ENCODE peak calls at places on chromosomes 5 and 9, in eight cellular contexts. One of them, this sample, is unnamed.
A peak's percentile ranks its signal among the peaks of the same experiment; 100 is the strongest.

GRCh38 chr9:129761293-129761900 is 8.6 kb upstream of the PTGES start:
- DNase-seq in thyroid gland: no peak
- DNase-seq in K562: no peak
- DNase-seq in GM20000: no peak
- DNase-seq in AG10803: peak; percentile 94
- DNase-seq in CD8-positive, alpha-beta T cell: no peak
- DNase-seq in H1: no peak
- DNase-seq in pancreas: no peak
- DNase-seq in this sample: no peak

GRCh38 chr9:95058795-95059386 is 258.6 kb downstream of the FANCC start:
- DNase-seq in AG10803: no peak
- DNase-seq in K562: no peak
- DNase-seq in CD8-positive, alpha-beta T cell: no peak
- DNase-seq in GM20000: no peak
- DNase-seq in H1: no peak
- DNase-seq in pancreas: no peak
- DNase-seq in thyroid gland: no peak
- DNase-seq in this sample: no peak

GRCh38 chr5:159912033-159912800 is 4.1 kb upstream of the ADRA1B start:
- DNase-seq in thyroid gland: no peak
- DNase-seq in AG10803: peak; percentile 83
- DNase-seq in K562: no peak
- DNase-seq in GM20000: no peak
- DNase-seq in pancreas: no peak
- DNase-seq in H1: no peak
- DNase-seq in CD8-positive, alpha-beta T cell: no peak
- DNase-seq in this sample: peak; percentile 49

GRCh38 chr5:82365744-82366228 is 87.6 kb upstream of the RPS23 start:
- DNase-seq in H1: no peak
- DNase-seq in AG10803: peak; percentile 70
- DNase-seq in pancreas: no peak
- DNase-seq in CD8-positive, alpha-beta T cell: no peak
- DNase-seq in K562: no peak
- DNase-seq in thyroid gland: no peak
- DNase-seq in GM20000: no peak
- DNase-seq in this sample: peak; percentile 61

GRCh38 chr9:105119166-105119565 is 125.3 kb upstream of the SLC44A1 start:
- DNase-seq in K562: no peak
- DNase-seq in AG10803: no peak
- DNase-seq in pancreas: no peak
- DNase-seq in CD8-positive, alpha-beta T cell: no peak
- DNase-seq in H1: no peak
- DNase-seq in thyroid gland: no peak
- DNase-seq in GM20000: no peak
- DNase-seq in this sample: no peak

GRCh38 chr5:73895471-73895870 is 269.5 kb downstream of the ARHGEF28 start:
- DNase-seq in pancreas: no peak
- DNase-seq in GM20000: no peak
- DNase-seq in K562: no peak
- DNase-seq in AG10803: no peak
- DNase-seq in thyroid gland: no peak
- DNase-seq in H1: no peak
- DNase-seq in CD8-positive, alpha-beta T cell: no peak
- DNase-seq in this sample: no peak

GRCh38 chr9:19473605-19474004 is 64.8 kb downstream of the ACER2 start:
- DNase-seq in CD8-positive, alpha-beta T cell: no peak
- DNase-seq in H1: no peak
- DNase-seq in AG10803: no peak
- DNase-seq in K562: no peak
- DNase-seq in pancreas: no peak
- DNase-seq in thyroid gland: no peak
- DNase-seq in GM20000: no peak
- DNase-seq in this sample: no peak

GRCh38 chr5:6246820-6247437 is 131.4 kb downstream of the MED10 start:
- DNase-seq in K562: no peak
- DNase-seq in thyroid gland: no peak
- DNase-seq in CD8-positive, alpha-beta T cell: no peak
- DNase-seq in GM20000: no peak
- DNase-seq in pancreas: no peak
- DNase-seq in H1: no peak
- DNase-seq in AG10803: no peak
- DNase-seq in this sample: no peak

DNA sequence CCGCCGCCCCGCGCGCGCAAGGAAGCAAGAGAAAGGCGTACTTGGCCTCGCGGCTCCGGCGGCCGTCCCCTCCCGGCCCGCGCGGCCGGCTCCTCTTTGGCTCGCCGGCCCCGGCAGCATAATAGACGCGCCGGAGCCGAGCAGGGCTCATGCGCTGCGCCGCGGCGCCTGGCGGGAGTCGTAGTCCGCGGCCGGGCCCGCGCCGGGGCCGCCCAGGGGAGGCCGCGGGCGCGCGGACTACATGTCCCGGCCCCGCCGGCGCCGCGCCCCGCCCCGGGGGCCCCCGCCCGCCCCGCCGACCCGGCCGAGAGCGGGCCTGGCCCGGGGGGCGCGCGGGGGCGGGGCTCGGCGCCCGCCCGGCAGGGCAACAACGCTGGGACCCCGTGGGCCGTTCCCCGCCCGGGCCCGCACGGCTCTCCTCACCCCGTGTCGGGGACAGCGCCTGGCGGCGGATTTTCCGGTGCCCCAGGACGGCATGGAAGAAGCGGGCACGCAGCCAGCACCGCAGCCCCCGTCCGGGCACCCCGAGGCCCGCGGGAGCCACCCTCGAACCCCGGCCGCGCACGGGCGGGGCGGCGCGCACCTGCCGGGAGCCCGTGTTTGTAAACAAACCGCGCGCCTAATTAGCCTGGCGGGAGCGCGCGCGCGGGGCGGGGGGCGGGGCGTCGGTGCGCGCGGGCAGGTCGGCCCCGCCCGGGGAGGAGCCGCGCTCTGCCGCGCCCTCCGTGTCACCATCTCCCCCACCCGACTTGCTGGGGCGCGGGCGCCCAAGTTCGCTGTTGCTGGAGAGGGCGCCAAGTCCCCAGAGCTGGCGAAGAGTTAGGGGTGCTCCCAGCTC is at the start of gene BRD3:
- DNase-seq in K562: peak; percentile 92
- DNase-seq in CD8-positive, alpha-beta T cell: peak; percentile 73
- DNase-seq in pancreas: peak; percentile 89
- DNase-seq in AG10803: peak; percentile 84
- DNase-seq in GM20000: peak; percentile 98
- DNase-seq in H1: peak; percentile 87
- DNase-seq in thyroid gland: peak; percentile 89
- DNase-seq in this sample: peak; percentile 80
- TF ChIP-seq CTCF in K562: no peak
- TF ChIP-seq CTCF in CD8-positive, alpha-beta T cell: no peak
- TF ChIP-seq CTCF in pancreas: no peak
- TF ChIP-seq CTCF in AG10803: no peak
- TF ChIP-seq CTCF in GM20000: no peak
- TF ChIP-seq CTCF in H1: no peak
- TF ChIP-seq CTCF in thyroid gland: no peak
- TF ChIP-seq CTCF in this sample: no peak

GRCh38 chr9:123377211-123377971 is 21.4 kb downstream of the CRB2 start:
- DNase-seq in H1: no peak
- DNase-seq in pancreas: no peak
- DNase-seq in GM20000: peak; percentile 34
- DNase-seq in AG10803: no peak
- DNase-seq in CD8-positive, alpha-beta T cell: no peak
- DNase-seq in K562: no peak
- DNase-seq in thyroid gland: no peak
- DNase-seq in this sample: no peak

GRCh38 chr9:123378956-123379660 is 23.1 kb downstream of the CRB2 start:
- DNase-seq in H1: no peak
- DNase-seq in pancreas: no peak
- DNase-seq in GM20000: no peak
- DNase-seq in AG10803: no peak
- DNase-seq in CD8-positive, alpha-beta T cell: no peak
- DNase-seq in K562: no peak
- DNase-seq in thyroid gland: no peak
- DNase-seq in this sample: no peak

GRCh38 chr9:123375725-123376132 is 19.7 kb downstream of the CRB2 start:
- DNase-seq in CD8-positive, alpha-beta T cell: no peak
- DNase-seq in pancreas: no peak
- DNase-seq in H1: no peak
- DNase-seq in AG10803: peak; percentile 18
- DNase-seq in thyroid gland: no peak
- DNase-seq in K562: peak; percentile 83
- DNase-seq in GM20000: peak; percentile 22
- DNase-seq in this sample: no peak

GRCh38 chr9:123376218-123377071 is 20.4 kb downstream of the CRB2 start:
- DNase-seq in thyroid gland: no peak
- DNase-seq in pancreas: no peak
- DNase-seq in AG10803: no peak
- DNase-seq in GM20000: peak; percentile 32
- DNase-seq in K562: no peak
- DNase-seq in CD8-positive, alpha-beta T cell: no peak
- DNase-seq in H1: no peak
- DNase-seq in this sample: no peak

DNA sequence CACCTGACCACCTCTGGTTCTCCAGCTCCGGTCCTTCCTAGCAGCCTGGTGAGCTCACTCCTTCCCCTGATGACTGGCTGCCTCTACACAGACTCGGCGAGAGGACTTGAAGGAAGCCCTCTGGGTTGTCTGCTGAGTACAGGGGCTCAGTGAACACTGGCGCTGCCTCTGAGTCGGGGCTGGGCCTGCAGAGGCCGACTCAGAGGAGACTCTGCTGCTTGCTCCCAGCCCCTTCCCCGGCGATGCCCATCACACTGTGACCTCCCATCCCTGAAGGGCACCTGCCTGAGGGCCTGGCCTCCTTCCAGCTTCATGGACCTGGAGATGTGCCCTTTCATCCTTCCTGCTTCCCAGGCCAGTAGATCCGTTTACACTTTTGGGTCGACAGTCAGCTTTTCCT is 22.0 kb downstream of the CRB2 start:
- DNase-seq in K562: no peak
- DNase-seq in GM20000: peak; percentile 33
- DNase-seq in thyroid gland: peak; percentile 30
- DNase-seq in AG10803: no peak
- DNase-seq in CD8-positive, alpha-beta T cell: no peak
- DNase-seq in H1: no peak
- DNase-seq in pancreas: no peak
- DNase-seq in this sample: no peak
- TF ChIP-seq CTCF in K562: no peak
- TF ChIP-seq CTCF in GM20000: no peak
- TF ChIP-seq CTCF in thyroid gland: no peak
- TF ChIP-seq CTCF in AG10803: no peak
- TF ChIP-seq CTCF in CD8-positive, alpha-beta T cell: no peak
- TF ChIP-seq CTCF in H1: no peak
- TF ChIP-seq CTCF in pancreas: no peak
- TF ChIP-seq CTCF in this sample: no peak

GRCh38 chr5:135018457-135018856 is 15.6 kb downstream of the PITX1 start:
- DNase-seq in K562: no peak
- DNase-seq in pancreas: no peak
- DNase-seq in GM20000: no peak
- DNase-seq in CD8-positive, alpha-beta T cell: no peak
- DNase-seq in thyroid gland: no peak
- DNase-seq in AG10803: no peak
- DNase-seq in H1: no peak
- DNase-seq in this sample: no peak

GRCh38 chr5:135015942-135016341 is 18.1 kb downstream of the PITX1 start:
- DNase-seq in GM20000: no peak
- DNase-seq in H1: peak; percentile 13
- DNase-seq in AG10803: no peak
- DNase-seq in K562: no peak
- DNase-seq in pancreas: no peak
- DNase-seq in CD8-positive, alpha-beta T cell: no peak
- DNase-seq in thyroid gland: no peak
- DNase-seq in this sample: no peak

GRCh38 chr5:135016926-135017325 is 17.1 kb downstream of the PITX1 start:
- DNase-seq in K562: no peak
- DNase-seq in GM20000: no peak
- DNase-seq in H1: peak; percentile 42
- DNase-seq in AG10803: peak; percentile 9
- DNase-seq in pancreas: no peak
- DNase-seq in CD8-positive, alpha-beta T cell: no peak
- DNase-seq in thyroid gland: no peak
- DNase-seq in this sample: no peak

GRCh38 chr5:135020111-135020895 is 13.7 kb downstream of the PITX1 start:
- DNase-seq in H1: no peak
- DNase-seq in thyroid gland: no peak
- DNase-seq in GM20000: no peak
- DNase-seq in pancreas: no peak
- DNase-seq in CD8-positive, alpha-beta T cell: no peak
- DNase-seq in K562: peak; percentile 48
- DNase-seq in AG10803: no peak
- DNase-seq in this sample: no peak

DNA sequence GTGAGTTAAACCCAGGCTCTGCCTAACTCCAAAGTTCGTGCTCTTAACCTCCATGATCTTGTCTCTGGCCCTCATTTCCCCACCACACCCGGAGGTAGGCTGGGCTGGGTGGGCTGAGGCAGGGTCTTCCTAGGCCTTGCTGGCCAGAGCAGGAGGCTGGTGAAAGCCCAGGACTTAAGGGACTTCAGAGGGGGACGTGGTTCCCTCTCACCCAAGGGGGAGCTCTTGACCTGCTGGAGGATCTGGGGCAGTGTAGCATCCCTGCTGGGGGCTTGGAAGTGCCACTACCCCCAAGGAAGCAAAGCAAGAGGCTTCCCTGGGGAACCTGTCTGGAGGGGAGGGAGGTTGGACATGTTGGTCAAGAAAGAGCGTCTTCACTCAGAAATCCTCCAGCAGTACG is 14.7 kb downstream of the PITX1 start:
- DNase-seq in H1: no peak
- DNase-seq in AG10803: no peak
- DNase-seq in GM20000: no peak
- DNase-seq in CD8-positive, alpha-beta T cell: no peak
- DNase-seq in pancreas: no peak
- DNase-seq in thyroid gland: no peak
- DNase-seq in K562: no peak
- DNase-seq in this sample: no peak
- TF ChIP-seq CTCF in H1: peak; percentile 24
- TF ChIP-seq CTCF in AG10803: no peak
- TF ChIP-seq CTCF in GM20000: no peak
- TF ChIP-seq CTCF in CD8-positive, alpha-beta T cell: no peak
- TF ChIP-seq CTCF in pancreas: no peak
- TF ChIP-seq CTCF in thyroid gland: no peak
- TF ChIP-seq CTCF in K562: peak; percentile 61
- TF ChIP-seq CTCF in this sample: no peak

DNA sequence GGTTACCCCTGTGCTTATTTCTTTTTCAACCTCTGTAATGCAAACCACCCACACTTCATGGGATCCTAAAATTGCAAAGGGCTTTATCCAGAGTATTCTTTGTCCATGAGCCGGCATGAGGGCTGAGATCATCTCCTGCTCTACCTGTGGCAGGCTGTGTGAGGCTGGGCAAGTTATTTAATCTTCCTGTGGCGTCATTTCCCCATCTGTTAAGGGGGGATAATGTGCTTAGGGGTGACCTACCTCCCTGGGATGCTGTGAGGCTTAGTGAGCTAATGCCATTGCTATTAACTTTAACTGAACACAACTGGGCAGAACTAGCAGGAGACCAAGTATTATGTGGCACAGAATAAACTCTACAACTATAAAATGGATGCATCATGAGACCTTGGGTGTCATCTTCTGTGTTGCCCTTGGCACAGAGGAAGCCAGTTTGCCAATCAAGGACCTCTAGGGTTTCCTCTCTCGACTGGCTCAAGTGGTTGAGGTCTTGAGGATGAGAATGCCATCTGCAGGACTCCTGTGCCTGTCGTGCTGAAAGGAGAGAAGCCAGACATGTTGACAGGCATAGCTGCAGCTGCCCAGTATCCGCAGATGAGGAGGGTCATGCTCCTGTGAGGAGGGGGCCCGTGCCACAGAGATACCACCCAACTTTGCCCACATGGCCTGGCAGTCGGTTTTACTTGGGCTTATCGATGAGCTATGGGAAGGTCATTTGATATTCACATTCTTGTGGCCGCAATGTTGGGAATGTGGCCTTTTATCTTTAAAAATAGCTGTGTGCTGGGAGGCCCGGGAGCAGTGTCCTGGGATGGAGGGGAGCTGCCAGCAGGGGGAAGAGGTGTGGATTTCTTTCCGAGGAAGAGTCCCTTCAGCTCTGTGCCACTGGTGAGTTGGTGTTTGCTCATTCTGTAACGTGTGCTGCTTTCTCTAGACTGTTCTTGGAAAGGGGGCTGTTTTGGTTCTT is 17.2 kb downstream of the FRMPD1 start:
- DNase-seq in AG10803: no peak
- DNase-seq in GM20000: no peak
- DNase-seq in H1: peak; percentile 54
- DNase-seq in K562: no peak
- DNase-seq in pancreas: no peak
- DNase-seq in CD8-positive, alpha-beta T cell: no peak
- DNase-seq in thyroid gland: no peak
- DNase-seq in this sample: no peak
- TF ChIP-seq CTCF in AG10803: no peak
- TF ChIP-seq CTCF in GM20000: no peak
- TF ChIP-seq CTCF in H1: peak; percentile 59
- TF ChIP-seq CTCF in K562: no peak
- TF ChIP-seq CTCF in pancreas: no peak
- TF ChIP-seq CTCF in CD8-positive, alpha-beta T cell: no peak
- TF ChIP-seq CTCF in thyroid gland: no peak
- TF ChIP-seq CTCF in this sample: no peak

This sample was measured in Calu3.